ENCODE peak calls at places on chromosome 4, in six cellular contexts. Z is esophagus squamous epithelium, Q is cardiac muscle cell, L is AG09309, N is psoas muscle, U is adrenal gland. O is an unnamed sample.

GRCh38 chr4:104752337-104752736 is 257.6 kb upstream of the CXXC4 start:
- DNase-seq in Q (no peak), N (no peak), U (no peak), L (no peak), Z (no peak), O (no peak)

GRCh38 chr4:2059034-2059725 is at the start of gene NAT8L:
- DNase-seq in L (no peak), U (no peak), Z (no peak), Q (peak; percentile 83), N (peak; percentile 50), O (peak; percentile 89)

GRCh38 chr4:140595065-140595464 is 26.3 kb upstream of the UCP1 start:
- DNase-seq in N (no peak), U (peak; percentile 15), Q (peak; percentile 40), Z (no peak), L (no peak), O (peak; percentile 20)

GRCh38 chr4:86181585-86181984 is 178.3 kb downstream of the MAPK10 start:
- DNase-seq in Z (no peak), U (no peak), Q (no peak), N (no peak), L (no peak), O (no peak)

GRCh38 chr4:40333921-40334352 is 1.2 kb upstream of the CHRNA9 start:
- DNase-seq in N (no peak), Q (no peak), Z (no peak), U (peak; percentile 60), L (no peak), O (no peak)

GRCh38 chr4:155973639-155974475 is 20.2 kb upstream of the CTSO start:
- DNase-seq in U (no peak), L (no peak), Q (no peak), N (no peak), Z (no peak), O (no peak)

GRCh38 chr4:78551420-78552351 is at the start of gene ANXA3:
- DNase-seq in U (no peak), Z (no peak), Q (peak; percentile 56), N (peak; percentile 26), L (no peak), O (no peak)

GRCh38 chr4:132707955-132708354 is 441.1 kb upstream of the PCDH10 start:
- DNase-seq in N (no peak), U (no peak), Z (no peak), Q (no peak), L (no peak), O (no peak)

GRCh38 chr4:72448231-72448630 is 120.8 kb downstream of the ADAMTS3 start:
- DNase-seq in N (no peak), L (no peak), U (no peak), Z (no peak), Q (no peak), O (no peak)

GRCh38 chr4:99950913-99951254 is 809 bp upstream of the H2AZ1 start:
- DNase-seq in L (no peak), N (no peak), Q (no peak), Z (no peak), U (no peak), O (no peak)

GRCh38 chr4:15234585-15235126 is 193.2 kb upstream of the C1QTNF7 start:
- DNase-seq in U (no peak), Z (no peak), Q (no peak), N (no peak), L (peak; percentile 98), O (no peak)

GRCh38 chr4:173507471-173508385 is 22.3 kb downstream of the HAND2 start:
- DNase-seq in L (no peak), U (no peak), Z (no peak), N (no peak), Q (peak; percentile 50), O (no peak)

GRCh38 chr4:186557486-186557885 is 2.1 kb upstream of the MTNR1A start:
- DNase-seq in N (no peak), L (no peak), Z (no peak), Q (no peak), U (no peak), O (no peak)

GRCh38 chr4:98546910-98547544 is 111.4 kb downstream of the TSPAN5 start:
- DNase-seq in L (peak; percentile 47), Q (no peak), U (no peak), Z (no peak), N (no peak), O (peak; percentile 74)

GRCh38 chr4:165381821-165382373 is 3.1 kb downstream of the CPE start:
- DNase-seq in L (no peak), Q (no peak), Z (no peak), U (no peak), N (no peak), O (no peak)

GRCh38 chr4:84967292-84967651 is 782 bp upstream of the WDFY3 start:
- DNase-seq in Q (no peak), N (no peak), L (no peak), U (peak; percentile 44), Z (no peak), O (peak; percentile 48)

GRCh38 chr4:734075-734474 is 28.4 kb downstream of the PCGF3 start:
- DNase-seq in N (no peak), Z (no peak), U (no peak), L (no peak), Q (no peak), O (no peak)

GRCh38 chr4:80407246-80407645 is 71.7 kb downstream of the CFAP299 start:
- DNase-seq in L (peak; percentile 57), U (no peak), Q (no peak), Z (no peak), N (peak; percentile 23), O (peak; percentile 29)

GRCh38 chr4:16125571-16126445 is 42.0 kb upstream of the PROM1 start:
- DNase-seq in L (no peak), N (no peak), Z (no peak), U (no peak), Q (no peak), O (no peak)

GRCh38 chr4:184826315-184827266 is 823 bp upstream of the ACSL1 start:
- DNase-seq in L (no peak), Q (peak; percentile 40), Z (no peak), N (peak; percentile 64), U (peak; percentile 36), O (peak; percentile 45)

GRCh38 chr4:24753519-24753918 is 41.9 kb upstream of the SOD3 start:
- DNase-seq in Q (no peak), L (no peak), U (no peak), Z (no peak), N (no peak), O (no peak)

DNA sequence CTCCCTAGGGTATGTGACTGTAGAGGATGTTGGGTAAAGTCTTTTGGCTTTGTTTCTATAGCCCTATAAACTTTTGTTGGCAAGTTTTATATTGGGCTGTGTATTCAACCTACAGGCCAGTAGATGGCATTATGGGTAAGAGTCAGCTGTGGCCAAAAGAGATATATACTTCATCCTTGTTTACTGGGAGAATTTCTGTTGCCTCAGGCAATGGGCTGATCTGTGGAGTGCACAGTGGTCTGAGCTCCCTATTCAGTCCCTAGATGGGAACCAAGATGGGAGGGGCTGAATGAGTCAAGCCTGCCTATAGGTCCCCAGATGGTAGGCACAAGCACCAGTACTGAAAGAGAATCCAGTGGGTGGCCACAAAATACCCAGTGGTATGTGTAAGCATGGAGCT is 580.6 kb downstream of the EPHA5 start:
- DNase-seq in Q (peak; percentile 6), N (no peak), U (no peak), Z (no peak), L (no peak), O (no peak)
- TF ChIP-seq CTCF in Q (no peak), N (no peak), U (no peak), Z (no peak), L (peak; percentile 8), O (no peak)

GRCh38 chr4:7904942-7905341 is 34.7 kb downstream of the AFAP1 start:
- DNase-seq in Z (no peak), N (no peak), U (no peak), L (peak; percentile 83), Q (no peak), O (no peak)

GRCh38 chr4:7906171-7906581 is 33.5 kb downstream of the AFAP1 start:
- DNase-seq in Q (no peak), Z (no peak), U (no peak), N (no peak), L (no peak), O (no peak)

GRCh38 chr4:7907142-7907541 is 32.5 kb downstream of the AFAP1 start:
- DNase-seq in U (no peak), N (no peak), L (no peak), Q (no peak), Z (no peak), O (no peak)

GRCh38 chr4:7904108-7904516 is 35.5 kb downstream of the AFAP1 start:
- DNase-seq in N (no peak), Z (no peak), L (peak; percentile 71), U (no peak), Q (peak; percentile 45), O (no peak)

GRCh38 chr4:7905461-7905915 is 34.2 kb downstream of the AFAP1 start:
- DNase-seq in U (peak; percentile 63), Z (no peak), Q (no peak), L (peak; percentile 55), N (peak; percentile 46), O (no peak)
- H3K4me3 ChIP-seq in U (no peak overlapping the region), Z (no peak overlapping the region), Q (no peak overlapping the region), L (peak overlapping the region; percentile 15), N (no peak overlapping the region), O (no peak overlapping the region)

DNA sequence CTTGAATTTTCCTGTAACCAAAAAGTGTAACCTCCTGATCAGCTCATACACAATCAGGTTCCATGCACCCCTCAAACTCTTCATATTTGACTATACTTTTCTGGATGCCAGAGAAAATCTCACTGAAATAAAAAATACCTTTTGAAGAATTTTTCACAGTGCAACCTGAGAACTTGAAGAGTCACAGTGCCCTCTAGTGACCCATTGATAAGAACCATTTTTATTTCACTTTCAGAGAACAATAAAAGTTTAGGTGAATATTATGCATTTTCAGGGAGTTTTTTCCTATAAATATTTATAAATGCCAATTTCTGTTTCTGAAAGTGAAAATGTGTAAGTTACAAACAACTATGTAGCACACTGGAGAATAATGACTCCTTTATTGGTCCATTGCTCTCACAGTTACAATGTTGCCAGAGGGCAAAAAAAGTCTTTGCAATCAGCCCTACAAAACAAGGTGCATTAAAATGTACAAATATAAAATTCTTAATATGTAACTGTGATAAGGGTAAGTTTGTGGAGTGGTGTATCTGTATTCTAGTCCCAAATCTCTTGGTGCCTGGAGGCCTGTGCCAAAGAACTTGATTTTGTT is 153.6 kb upstream of the INTU start:
- DNase-seq in L (no peak), Q (peak; percentile 48), Z (no peak), N (no peak), U (no peak), O (no peak)
- TF ChIP-seq CTCF in L (peak; percentile 41), Q (peak; percentile 43), Z (peak; percentile 42), N (peak; percentile 37), U (peak; percentile 15), O (peak; percentile 61)

GRCh38 chr4:10180603-10180926 is 64.0 kb upstream of the WDR1 start:
- DNase-seq in Q (no peak), Z (no peak), U (no peak), N (no peak), L (no peak), O (no peak)
- H3K4me3 ChIP-seq in Q (no peak overlapping the region), Z (no peak overlapping the region), U (no peak overlapping the region), N (no peak overlapping the region), L (no peak overlapping the region), O (no peak overlapping the region)

O was measured in testis.